ENCODE peak calls at places on chromosomes 1 and 21, in four cellular contexts. M is body of pancreas, R is heart left ventricle, Q is NB4. N is an unnamed sample.

GRCh38 chr21:32135401-32136363 is 143.2 kb downstream of the MIS18A start:
- DNase-seq in M (no peak), Q (no peak), R (no peak), N (no peak)

GRCh38 chr1:41689596-41689995 is 205.1 kb upstream of the EDN2 start:
- DNase-seq in Q (peak), M (no peak), R (no peak), N (no peak)

GRCh38 chr1:103145449-103145848 is 37.1 kb upstream of the COL11A1 start:
- DNase-seq in Q (no peak), M (no peak), R (no peak), N (no peak)

GRCh38 chr1:237640011-237640671 is 250.6 kb downstream of the ZP4 start:
- DNase-seq in M (no peak), R (no peak), Q (no peak), N (no peak)

GRCh38 chr1:182817802-182818201 is 21.3 kb upstream of the DHX9 start:
- DNase-seq in M (no peak), Q (no peak), R (no peak), N (no peak)

GRCh38 chr1:203796223-203796747 is 862 bp downstream of the ZBED6 start:
- DNase-seq in R (peak), M (peak), Q (peak), N (peak)

GRCh38 chr1:3116560-3116959 is 47.6 kb downstream of the PRDM16 start:
- DNase-seq in R (no peak), M (no peak), Q (no peak), N (no peak)

GRCh38 chr1:15678578-15678977 is 5.5 kb upstream of the PLEKHM2 start:
- DNase-seq in R (no peak), Q (peak), M (peak), N (no peak)

GRCh38 chr1:166859597-166859996 is 16.5 kb downstream of the TADA1 start:
- DNase-seq in R (no peak), M (no peak), Q (no peak), N (no peak)

GRCh38 chr1:115098979-115099692 is 9.8 kb upstream of the TSPAN2 start:
- DNase-seq in Q (peak), R (no peak), M (peak), N (peak)

GRCh38 chr21:34707876-34708325 is 39.1 kb downstream of the CLIC6 start:
- DNase-seq in Q (peak), R (no peak), M (no peak), N (no peak)
- TF ChIP-seq POLR2A in Q (no peak), R (no peak), M (no peak), N (no peak)

GRCh38 chr1:54348700-54349021 is 57.5 kb downstream of the SSBP3 start:
- DNase-seq in Q (no peak), R (no peak), M (no peak), N (no peak)

GRCh38 chr1:54350360-54350759 is 55.8 kb downstream of the SSBP3 start:
- DNase-seq in R (no peak), Q (peak), M (no peak), N (no peak)

GRCh38 chr1:54347261-54347954 is 58.8 kb downstream of the SSBP3 start:
- DNase-seq in R (no peak), Q (no peak), M (no peak), N (no peak)

GRCh38 chr1:54345116-54345515 is 61.1 kb downstream of the SSBP3 start:
- DNase-seq in M (no peak), Q (no peak), R (no peak), N (no peak)

DNA sequence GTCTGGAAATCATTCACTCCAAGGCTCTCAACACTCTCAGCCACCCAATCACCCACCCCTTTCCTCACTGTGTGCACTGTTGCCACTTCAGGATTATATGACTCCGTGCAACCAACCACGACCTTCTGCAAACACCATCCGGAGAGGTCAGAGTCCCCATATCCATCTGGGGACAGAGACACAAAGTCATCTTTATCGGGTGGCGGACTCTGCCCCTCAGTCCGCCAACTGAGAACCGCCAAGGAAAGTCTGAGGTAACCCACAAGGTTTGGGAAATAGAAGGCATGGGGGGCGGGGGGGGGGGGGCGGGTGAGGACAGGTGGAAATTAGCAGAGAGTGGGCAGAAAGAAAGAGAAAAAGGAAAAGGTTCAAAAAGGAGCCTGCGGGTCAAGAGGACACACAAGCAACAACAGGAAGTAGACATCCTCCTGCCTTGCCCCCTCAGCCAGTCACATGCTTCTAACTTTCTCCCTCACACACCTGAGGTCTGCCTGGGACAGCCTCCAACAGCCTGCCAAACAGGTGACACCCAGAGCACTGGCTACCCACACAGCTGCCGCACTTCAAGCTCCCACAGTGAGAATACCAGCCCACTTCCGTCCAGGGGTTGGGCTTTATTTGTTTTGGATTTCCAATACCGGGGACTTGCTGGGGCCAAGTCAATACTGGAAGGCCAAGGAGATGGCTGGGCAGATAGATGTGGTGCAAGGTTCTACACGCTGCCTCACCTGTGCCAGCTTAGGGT is 58.1 kb downstream of the SSBP3 start:
- DNase-seq in M (peak), R (no peak), Q (no peak), N (no peak)
- TF ChIP-seq POLR2A in M (no peak), R (no peak), Q (no peak), N (no peak)

GRCh38 chr1:36400514-36400824 is 2.8 kb upstream of the LSM10 start:
- DNase-seq in M (no peak), Q (no peak), R (no peak), N (no peak)

GRCh38 chr1:36397378-36398230 is at the start of gene LSM10:
- DNase-seq in R (peak), Q (peak), M (peak), N (peak)

GRCh38 chr1:36401602-36402517 is 4.2 kb upstream of the LSM10 start:
- DNase-seq in R (no peak), M (no peak), Q (no peak), N (no peak)

GRCh38 chr1:36398370-36398977 is 766 bp upstream of the LSM10 start:
- DNase-seq in R (no peak), Q (no peak), M (no peak), N (no peak)

GRCh38 chr1:36400825-36401601 is 3.3 kb upstream of the LSM10 start:
- DNase-seq in M (peak), Q (peak), R (peak), N (peak)
- TF ChIP-seq POLR2A in M (no peak), Q (no peak), R (no peak), N (peak)

DNA sequence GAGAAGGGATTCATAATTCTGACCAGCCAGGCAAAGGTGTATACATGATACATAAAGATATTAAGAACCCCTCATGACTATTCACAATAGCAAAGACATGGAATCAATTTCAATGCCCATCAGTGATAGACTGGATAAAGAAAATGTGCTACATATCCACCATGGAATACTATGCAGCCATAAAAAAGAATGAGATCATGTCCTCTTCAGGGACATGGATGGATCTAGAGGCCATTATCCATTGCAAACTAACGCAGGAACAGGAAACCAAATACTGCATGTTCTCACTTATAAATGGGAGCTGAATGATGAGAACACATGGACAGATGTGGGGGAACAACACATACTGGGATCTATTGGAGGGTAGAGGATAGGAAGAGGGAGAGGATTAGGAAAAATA is 21.4 kb downstream of the CR1L start:
- DNase-seq in R (no peak), M (no peak), Q (no peak), N (no peak)
- TF ChIP-seq POLR2A in R (no peak), M (no peak), Q (no peak), N (no peak)

DNA sequence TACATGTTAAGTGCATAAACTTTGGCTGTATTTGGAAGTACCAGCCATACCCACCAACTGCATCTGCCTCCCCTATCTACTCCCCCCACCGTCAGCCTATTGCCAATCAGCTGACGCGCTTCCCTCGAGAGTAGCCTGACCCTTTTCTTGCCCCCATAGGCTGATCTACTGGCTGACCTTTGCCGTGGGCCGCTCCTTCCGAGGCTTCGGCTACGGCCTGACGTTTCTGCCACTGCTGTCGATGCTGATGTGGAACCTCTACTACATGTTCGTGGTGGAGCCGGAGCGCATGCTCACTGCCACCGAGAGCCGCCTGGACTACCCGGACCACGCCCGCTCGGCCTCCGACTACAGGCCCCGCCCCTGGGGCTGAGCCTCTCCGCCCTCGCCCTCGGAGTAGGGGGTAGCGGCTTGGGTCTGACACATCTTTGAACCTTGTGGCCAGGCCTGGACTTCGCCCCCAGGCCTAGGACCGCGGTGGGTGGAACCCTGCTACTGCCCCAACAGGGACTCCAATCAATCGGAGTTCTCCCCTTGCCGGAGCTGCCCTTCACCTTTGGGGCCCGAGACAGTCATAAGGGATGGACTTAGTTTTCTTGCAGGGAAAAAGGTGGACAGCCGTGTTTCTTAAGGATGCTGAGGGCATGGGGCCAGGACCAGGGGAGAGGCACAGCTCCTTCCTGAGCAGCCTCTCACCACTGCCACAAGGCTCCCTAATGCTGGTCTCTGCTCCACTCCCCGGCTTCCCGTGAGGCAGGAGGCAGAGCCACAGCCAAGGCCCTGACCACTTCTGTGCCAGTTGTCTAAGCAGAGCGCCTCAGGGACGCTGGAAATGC is 4.0 kb downstream of the GLMP start:
- DNase-seq in Q (no peak), M (peak), R (peak), N (peak)
- TF ChIP-seq POLR2A in Q (no peak), M (peak), R (peak), N (peak)

GRCh38 chr1:17594690-17595601 is 55.4 kb downstream of the ARHGEF10L start:
- DNase-seq in R (no peak), Q (peak), M (no peak), N (no peak)

GRCh38 chr1:17591814-17592430 is 52.4 kb downstream of the ARHGEF10L start:
- DNase-seq in M (no peak), Q (no peak), R (no peak), N (no peak)

GRCh38 chr1:17596186-17596585 is 56.7 kb downstream of the ARHGEF10L start:
- DNase-seq in Q (no peak), R (no peak), M (no peak), N (no peak)

GRCh38 chr1:17595602-17595925 is 56.1 kb downstream of the ARHGEF10L start:
- DNase-seq in M (no peak), Q (no peak), R (no peak), N (no peak)

GRCh38 chr1:17594026-17594425 is 54.5 kb downstream of the ARHGEF10L start:
- DNase-seq in R (no peak), M (no peak), Q (no peak), N (no peak)
- TF ChIP-seq POLR2A in R (no peak), M (no peak), Q (no peak), N (no peak)

N was measured in erythroblast.